ENCODE peak calls at places on chromosomes 6 and 20, in seven cellular contexts. L is breast epithelium, D is Calu3, Q is pancreas, S is upper lobe of left lung, I is progenitor cell of endocrine pancreas, T is cardiac muscle cell. A is an unnamed sample.

GRCh38 chr20:59873409-59873808 is 60.0 kb downstream of the SYCP2 start:
- DNase-seq in L (no peak), T (no peak), S (no peak), D (no peak), I (no peak), Q (no peak), A (no peak)

GRCh38 chr20:24657211-24657610 is 187.8 kb downstream of the SYNDIG1 start:
- DNase-seq in S (no peak), D (no peak), Q (peak; percentile 54), I (no peak), T (peak; percentile 35), L (no peak), A (no peak)

GRCh38 chr6:122947355-122947754 is 48.7 kb upstream of the CLVS2 start:
- DNase-seq in S (no peak), I (no peak), L (no peak), T (no peak), D (peak; percentile 43), Q (no peak), A (no peak)

GRCh38 chr6:74534485-74535211 is 671.2 kb downstream of the COL12A1 start:
- DNase-seq in T (peak; percentile 86), Q (no peak), D (peak; percentile 47), I (no peak), S (no peak), L (no peak), A (no peak)

GRCh38 chr20:62725596-62726268 is 17.1 kb downstream of the NTSR1 start:
- DNase-seq in T (no peak), L (no peak), D (no peak), I (no peak), S (no peak), Q (peak; percentile 4), A (peak; percentile 10)

GRCh38 chr6:93678841-93679454 is 259.6 kb upstream of the EPHA7 start:
- DNase-seq in D (no peak), S (no peak), Q (no peak), I (no peak), T (peak; percentile 31), L (no peak), A (no peak)

GRCh38 chr6:152338335-152339125 is 298.6 kb downstream of the SYNE1 start:
- DNase-seq in I (no peak), Q (peak; percentile 34), T (peak; percentile 52), S (no peak), D (peak; percentile 40), L (no peak), A (peak; percentile 64)

GRCh38 chr20:21436186-21436585 is 38.9 kb upstream of the NKX2-4 start:
- DNase-seq in L (no peak), D (no peak), Q (no peak), T (peak; percentile 32), I (no peak), S (no peak), A (no peak)

GRCh38 chr6:42378125-42378524 is 73.6 kb downstream of the TRERF1 start:
- DNase-seq in I (no peak), S (no peak), L (no peak), D (no peak), Q (no peak), T (no peak), A (no peak)

GRCh38 chr6:43455034-43455747 is at the start of gene DLK2:
- DNase-seq in I (no peak), Q (no peak), L (no peak), T (no peak), S (no peak), D (peak; percentile 49), A (peak; percentile 50)

GRCh38 chr6:134457941-134458340 is 140.0 kb upstream of the SGK1 start:
- DNase-seq in S (no peak), D (no peak), T (no peak), L (no peak), I (no peak), Q (no peak), A (no peak)

GRCh38 chr6:64904616-64905015 is 802.4 kb downstream of the EYS start:
- DNase-seq in T (no peak), I (no peak), L (no peak), S (no peak), D (no peak), Q (no peak), A (no peak)

GRCh38 chr6:27161946-27162603 is 85.4 kb upstream of the PRSS16 start:
- DNase-seq in S (no peak), D (peak; percentile 68), L (no peak), Q (no peak), T (peak; percentile 58), I (no peak), A (no peak)

GRCh38 chr20:59829415-59830106 is 103.9 kb downstream of the SYCP2 start:
- DNase-seq in S (peak; percentile 17), T (no peak), I (no peak), Q (no peak), L (peak; percentile 22), D (no peak), A (no peak)

GRCh38 chr6:41917528-41917927 is 3.4 kb downstream of the MED20 start:
- DNase-seq in Q (no peak), S (no peak), T (peak; percentile 91), L (no peak), I (no peak), D (no peak), A (no peak)

GRCh38 chr6:5282191-5282623 is 20.9 kb downstream of the FARS2 start:
- DNase-seq in S (no peak), L (no peak), D (no peak), T (no peak), Q (no peak), I (no peak), A (no peak)

GRCh38 chr20:21234816-21235215 is 68.3 kb upstream of the XRN2 start:
- DNase-seq in D (no peak), Q (no peak), L (no peak), S (no peak), T (no peak), I (no peak), A (no peak)

GRCh38 chr6:74671558-74672025 is 534.3 kb downstream of the COL12A1 start:
- DNase-seq in T (peak; percentile 80), I (no peak), S (no peak), D (no peak), L (no peak), Q (no peak), A (no peak)

GRCh38 chr20:11544029-11544678 is 373.5 kb upstream of the BTBD3 start:
- DNase-seq in I (peak; percentile 28), T (peak; percentile 83), D (peak; percentile 32), Q (no peak), S (no peak), L (no peak), A (no peak)

GRCh38 chr6:146363838-146364607 is 179.6 kb upstream of the RAB32 start:
- DNase-seq in Q (no peak), I (no peak), L (no peak), T (no peak), D (no peak), S (no peak), A (no peak)

GRCh38 chr6:158703121-158703839 is 53.4 kb downstream of the SYTL3 start:
- DNase-seq in T (no peak), Q (peak; percentile 55), I (no peak), S (no peak), D (no peak), L (no peak), A (no peak)

GRCh38 chr6:112501705-112502104 is 154.6 kb downstream of the RFPL4B start:
- DNase-seq in S (no peak), Q (no peak), I (no peak), L (no peak), T (peak; percentile 80), D (no peak), A (no peak)

GRCh38 chr20:58701431-58702160 is 9.0 kb downstream of the NPEPL1 start:
- DNase-seq in Q (peak; percentile 8), I (no peak), S (no peak), L (no peak), T (no peak), D (no peak), A (no peak)

DNA sequence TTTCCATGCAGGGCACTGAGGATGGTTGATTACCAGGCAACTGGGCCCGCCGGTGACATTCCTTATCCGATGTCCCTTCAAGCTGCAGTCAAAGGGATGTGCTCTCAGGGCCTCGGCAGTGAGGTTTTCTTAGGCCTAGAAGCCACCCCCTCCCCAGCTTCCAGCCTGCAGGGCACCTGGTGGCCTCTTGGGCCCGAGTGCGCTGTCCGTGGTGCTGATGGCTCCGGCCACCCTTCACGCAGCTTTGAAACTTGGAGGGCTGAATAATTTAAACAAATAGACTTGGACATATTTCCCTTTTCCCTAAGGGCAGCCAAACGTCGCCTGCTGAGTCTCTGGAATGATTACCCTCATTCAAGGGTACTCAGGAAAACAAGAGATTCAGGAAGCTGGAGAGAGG is 8.9 kb upstream of the MLN start:
- DNase-seq in D (peak; percentile 78), S (peak; percentile 31), Q (peak; percentile 57), I (peak; percentile 80), L (no peak), T (peak; percentile 71), A (peak; percentile 58)
- TF ChIP-seq CTCF in D (peak; percentile 14), S (no peak), Q (peak; percentile 25), I (peak; percentile 52), L (peak; percentile 24), T (peak; percentile 40), A (peak; percentile 17)

GRCh38 chr6:23081701-23082100 is 512.3 kb downstream of the HDGFL1 start:
- DNase-seq in T (no peak), D (no peak), L (no peak), I (no peak), S (no peak), Q (no peak), A (no peak)
- TF ChIP-seq CTCF in T (no peak), D (peak; percentile 36), L (no peak), I (peak; percentile 30), S (no peak), Q (no peak), A (no peak)

DNA sequence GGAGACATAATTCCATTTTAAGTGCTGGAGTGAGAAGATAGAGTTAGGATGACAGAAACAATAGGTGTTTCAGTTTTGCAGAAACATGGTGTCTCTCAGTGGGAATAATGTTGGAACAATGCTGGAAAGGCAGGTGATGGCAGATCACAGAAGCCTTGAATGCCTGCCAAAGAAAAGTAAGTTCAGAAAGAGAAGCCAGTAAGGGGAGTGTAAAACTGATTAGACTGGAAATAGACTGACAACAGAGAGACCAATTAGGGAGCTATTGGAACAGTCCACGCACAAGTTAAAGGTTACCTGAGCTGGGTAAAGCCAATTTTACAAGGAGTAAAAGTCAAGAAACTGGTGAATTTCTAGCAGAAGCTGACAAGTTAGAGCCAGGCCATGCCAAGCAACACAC is 142.9 kb downstream of the TFAP2A start:
- DNase-seq in I (no peak), D (no peak), Q (no peak), T (no peak), L (no peak), S (no peak), A (no peak)
- TF ChIP-seq CTCF in I (no peak), D (no peak), Q (no peak), T (no peak), L (no peak), S (no peak), A (no peak)

GRCh38 chr6:8029243-8029870 is 34.8 kb downstream of the BLOC1S5 start:
- DNase-seq in T (peak; percentile 32), D (no peak), Q (no peak), S (no peak), L (no peak), I (no peak), A (no peak)

GRCh38 chr6:8025191-8025590 is 39.0 kb downstream of the BLOC1S5 start:
- DNase-seq in D (no peak), S (no peak), T (no peak), I (no peak), L (no peak), Q (no peak), A (no peak)

GRCh38 chr6:8027965-8028651 is 36.1 kb downstream of the BLOC1S5 start:
- DNase-seq in S (no peak), L (no peak), T (peak; percentile 61), Q (no peak), D (no peak), I (no peak), A (no peak)

GRCh38 chr6:8023638-8024037 is 40.6 kb downstream of the BLOC1S5 start:
- DNase-seq in S (no peak), I (no peak), Q (no peak), T (no peak), D (no peak), L (no peak), A (no peak)

GRCh38 chr6:8026800-8027199 is 37.4 kb downstream of the BLOC1S5 start:
- DNase-seq in I (no peak), Q (no peak), S (no peak), L (no peak), D (no peak), T (no peak), A (no peak)
- TF ChIP-seq CTCF in I (no peak), Q (no peak), S (no peak), L (no peak), D (no peak), T (no peak), A (no peak)